ENCODE peak calls at places on chromosomes 7 and 10, in ten cellular contexts. One of them, this sample, is unnamed.

GRCh38 chr10:120931423-120931822 is 80.3 kb downstream of the WDR11 start:
- DNase-seq in GM12865: no peak
- DNase-seq in stimulated activated CD8-positive, alpha-beta memory T cell treated with anti-CD3 and anti-CD28 coated beads, Interleukin-15, amount 100 ng/mL, for 1 hour: no peak
- DNase-seq in Daoy: no peak
- DNase-seq in cerebellum: no peak
- DNase-seq in fibroblast of gingiva: no peak
- DNase-seq in A549: no peak
- DNase-seq in renal cortical epithelial cell: no peak
- DNase-seq in hypothalamus: no peak
- DNase-seq in NAMALWA: peak
- DNase-seq in this sample: no peak

GRCh38 chr7:17021205-17021604 is 139.4 kb upstream of the AGR3 start:
- DNase-seq in hypothalamus: no peak
- DNase-seq in Daoy: no peak
- DNase-seq in renal cortical epithelial cell: peak
- DNase-seq in NAMALWA: no peak
- DNase-seq in A549: no peak
- DNase-seq in stimulated activated CD8-positive, alpha-beta memory T cell treated with anti-CD3 and anti-CD28 coated beads, Interleukin-15, amount 100 ng/mL, for 1 hour: no peak
- DNase-seq in cerebellum: no peak
- DNase-seq in GM12865: peak
- DNase-seq in fibroblast of gingiva: peak
- DNase-seq in this sample: no peak

GRCh38 chr7:30263090-30263710 is 21.2 kb upstream of the ZNRF2 start:
- DNase-seq in hypothalamus: no peak
- DNase-seq in cerebellum: no peak
- DNase-seq in stimulated activated CD8-positive, alpha-beta memory T cell treated with anti-CD3 and anti-CD28 coated beads, Interleukin-15, amount 100 ng/mL, for 1 hour: no peak
- DNase-seq in GM12865: no peak
- DNase-seq in A549: no peak
- DNase-seq in NAMALWA: no peak
- DNase-seq in Daoy: no peak
- DNase-seq in renal cortical epithelial cell: no peak
- DNase-seq in fibroblast of gingiva: no peak
- DNase-seq in this sample: no peak

GRCh38 chr10:63667596-63667995 is 146.4 kb downstream of the REEP3 start:
- DNase-seq in GM12865: no peak
- DNase-seq in Daoy: no peak
- DNase-seq in renal cortical epithelial cell: no peak
- DNase-seq in cerebellum: no peak
- DNase-seq in NAMALWA: no peak
- DNase-seq in stimulated activated CD8-positive, alpha-beta memory T cell treated with anti-CD3 and anti-CD28 coated beads, Interleukin-15, amount 100 ng/mL, for 1 hour: no peak
- DNase-seq in hypothalamus: no peak
- DNase-seq in A549: no peak
- DNase-seq in fibroblast of gingiva: no peak
- DNase-seq in this sample: no peak

GRCh38 chr7:25262586-25262985 is 34.3 kb upstream of the NPVF start:
- DNase-seq in NAMALWA: no peak
- DNase-seq in stimulated activated CD8-positive, alpha-beta memory T cell treated with anti-CD3 and anti-CD28 coated beads, Interleukin-15, amount 100 ng/mL, for 1 hour: no peak
- DNase-seq in renal cortical epithelial cell: peak
- DNase-seq in cerebellum: no peak
- DNase-seq in hypothalamus: no peak
- DNase-seq in Daoy: peak
- DNase-seq in A549: no peak
- DNase-seq in GM12865: no peak
- DNase-seq in fibroblast of gingiva: no peak
- DNase-seq in this sample: no peak

GRCh38 chr10:103967433-103968142 is 648 bp downstream of the SLK start:
- DNase-seq in fibroblast of gingiva: peak
- DNase-seq in NAMALWA: peak
- DNase-seq in stimulated activated CD8-positive, alpha-beta memory T cell treated with anti-CD3 and anti-CD28 coated beads, Interleukin-15, amount 100 ng/mL, for 1 hour: no peak
- DNase-seq in hypothalamus: no peak
- DNase-seq in A549: peak
- DNase-seq in renal cortical epithelial cell: no peak
- DNase-seq in Daoy: peak
- DNase-seq in cerebellum: peak
- DNase-seq in GM12865: peak
- DNase-seq in this sample: no peak

GRCh38 chr7:4774804-4775280 is 581 bp upstream of the AP5Z1 start:
- DNase-seq in hypothalamus: no peak
- DNase-seq in renal cortical epithelial cell: peak
- DNase-seq in GM12865: no peak
- DNase-seq in NAMALWA: no peak
- DNase-seq in Daoy: peak
- DNase-seq in cerebellum: no peak
- DNase-seq in stimulated activated CD8-positive, alpha-beta memory T cell treated with anti-CD3 and anti-CD28 coated beads, Interleukin-15, amount 100 ng/mL, for 1 hour: no peak
- DNase-seq in A549: peak
- DNase-seq in fibroblast of gingiva: peak
- DNase-seq in this sample: no peak

GRCh38 chr7:114922652-114923402 is 933 bp downstream of the MDFIC start:
- DNase-seq in A549: peak
- DNase-seq in renal cortical epithelial cell: peak
- DNase-seq in fibroblast of gingiva: peak
- DNase-seq in cerebellum: no peak
- DNase-seq in NAMALWA: no peak
- DNase-seq in Daoy: peak
- DNase-seq in GM12865: peak
- DNase-seq in stimulated activated CD8-positive, alpha-beta memory T cell treated with anti-CD3 and anti-CD28 coated beads, Interleukin-15, amount 100 ng/mL, for 1 hour: no peak
- DNase-seq in hypothalamus: no peak
- DNase-seq in this sample: no peak

GRCh38 chr10:60048146-60048545 is 141.8 kb upstream of the CCDC6 start:
- DNase-seq in cerebellum: peak
- DNase-seq in stimulated activated CD8-positive, alpha-beta memory T cell treated with anti-CD3 and anti-CD28 coated beads, Interleukin-15, amount 100 ng/mL, for 1 hour: no peak
- DNase-seq in GM12865: no peak
- DNase-seq in fibroblast of gingiva: no peak
- DNase-seq in renal cortical epithelial cell: peak
- DNase-seq in NAMALWA: no peak
- DNase-seq in hypothalamus: no peak
- DNase-seq in A549: no peak
- DNase-seq in Daoy: peak
- DNase-seq in this sample: no peak

This sample was measured in head of caudate nucleus.